ENCODE peak calls at places on chromosomes 4 and X, in nine cellular contexts. J is HFF-Myc, G is adrenal gland, Q is fibroblast of the aortic adventitia, W is psoas muscle, Y is fibroblast of mammary gland, K is choroid plexus epithelial cell, N is PC-9, Z is ascending aorta. A is an unnamed sample.
A peak's percentile ranks its signal among the peaks of the same experiment; 100 is the strongest.

GRCh38 chrX:23403849-23404248 is 69.2 kb downstream of the PTCHD1 start:
- DNase-seq in J (no peak), G (no peak), Q (no peak), W (no peak), Y (no peak), K (peak; percentile 5), N (no peak), Z (no peak), A (no peak)

GRCh38 chr4:147370881-147371280 is 110.0 kb upstream of the EDNRA start:
- DNase-seq in J (no peak), G (no peak), Q (no peak), W (no peak), Y (no peak), K (no peak), N (no peak), Z (no peak), A (no peak)

GRCh38 chrX:108412783-108413182 is 25.4 kb downstream of the COL4A6 start:
- DNase-seq in J (no peak), G (no peak), Q (no peak), W (no peak), Y (no peak), K (no peak), N (no peak), Z (no peak), A (no peak)

GRCh38 chrX:110512341-110512740 is 153.7 kb downstream of the RTL9 start:
- DNase-seq in J (no peak), G (no peak), Q (no peak), W (no peak), Y (no peak), K (no peak), N (no peak), Z (no peak), A (no peak)

GRCh38 chrX:134718329-134719317 is 60.4 kb upstream of the PLAC1 start:
- DNase-seq in J (peak; percentile 98), G (no peak), Q (peak; percentile 94), W (peak; percentile 48), Y (peak; percentile 96), K (peak; percentile 82), N (peak; percentile 100), Z (no peak), A (peak; percentile 93)

GRCh38 chr4:137740192-137740591 is 207.9 kb upstream of the PCDH18 start:
- DNase-seq in J (no peak), G (no peak), Q (no peak), W (no peak), Y (no peak), K (peak; percentile 55), N (no peak), Z (no peak), A (peak; percentile 14)

GRCh38 chr4:144688035-144688569 is 42.1 kb downstream of the HHIP start:
- DNase-seq in J (no peak), G (no peak), Q (no peak), W (no peak), Y (no peak), K (no peak), N (no peak), Z (no peak), A (no peak)

GRCh38 chr4:4968161-4968757 is 51.0 kb downstream of the CYTL1 start:
- DNase-seq in J (no peak), G (no peak), Q (peak; percentile 51), W (no peak), Y (peak; percentile 72), K (no peak), N (no peak), Z (no peak), A (peak; percentile 5)

GRCh38 chr4:100280807-100281206 is 90.5 kb upstream of the DDIT4L start:
- DNase-seq in J (no peak), G (no peak), Q (no peak), W (no peak), Y (no peak), K (no peak), N (no peak), Z (no peak), A (no peak)

GRCh38 chrX:119427024-119427794 is 28.1 kb downstream of the SLC25A43 start:
- DNase-seq in J (no peak), G (peak; percentile 46), Q (no peak), W (no peak), Y (peak; percentile 53), K (peak; percentile 37), N (no peak), Z (no peak), A (peak; percentile 39)

GRCh38 chrX:150160656-150161055 is 202.5 kb upstream of the MAMLD1 start:
- DNase-seq in J (no peak), G (no peak), Q (no peak), W (no peak), Y (no peak), K (no peak), N (peak; percentile 17), Z (no peak), A (no peak)

GRCh38 chrX:65745992-65746391 is 78.5 kb downstream of the MSN start:
- DNase-seq in J (no peak), G (no peak), Q (peak; percentile 7), W (no peak), Y (no peak), K (peak; percentile 22), N (no peak), Z (no peak), A (peak; percentile 6)

GRCh38 chr4:178745203-178745602 is 1303.0 kb upstream of the AGA start:
- DNase-seq in J (no peak), G (no peak), Q (no peak), W (no peak), Y (no peak), K (no peak), N (no peak), Z (no peak), A (no peak)

GRCh38 chr4:107742791-107743190 is 22.8 kb upstream of the PAPSS1 start:
- DNase-seq in J (no peak), G (no peak), Q (no peak), W (no peak), Y (no peak), K (no peak), N (no peak), Z (no peak), A (no peak)

GRCh38 chr4:111838406-111838930 is 306.8 kb upstream of the FAM241A start:
- DNase-seq in J (no peak), G (no peak), Q (no peak), W (no peak), Y (no peak), K (no peak), N (no peak), Z (no peak), A (no peak)

GRCh38 chr4:78517050-78517652 is 34.4 kb upstream of the ANXA3 start:
- DNase-seq in J (peak; percentile 25), G (no peak), Q (peak; percentile 66), W (no peak), Y (peak; percentile 60), K (peak; percentile 67), N (no peak), Z (no peak), A (peak; percentile 63)

GRCh38 chrX:82556588-82556987 is 951.5 kb upstream of the POU3F4 start:
- DNase-seq in J (no peak), G (no peak), Q (no peak), W (no peak), Y (no peak), K (no peak), N (no peak), Z (no peak), A (no peak)
- H3K4me3 ChIP-seq in J (no peak overlapping the region), G (no peak overlapping the region), Q (no peak overlapping the region), W (no peak overlapping the region), Y (no peak overlapping the region), K (no peak overlapping the region), N (no peak overlapping the region), Z (no peak overlapping the region), A (no peak overlapping the region)

GRCh38 chrX:74550295-74550802 is 64.1 kb downstream of the RLIM start:
- DNase-seq in J (peak; percentile 24), G (peak; percentile 92), Q (peak; percentile 72), W (peak; percentile 92), Y (peak; percentile 72), K (peak; percentile 82), N (peak; percentile 38), Z (peak; percentile 88), A (peak; percentile 81)
- H3K4me3 ChIP-seq in J (no peak overlapping the region), G (peak overlapping the region; percentile 23), Q (peak overlapping the region; percentile 7), W (no peak overlapping the region), Y (no peak overlapping the region), K (peak overlapping the region; percentile 23), N (no peak overlapping the region), Z (no peak overlapping the region), A (no peak overlapping the region)

DNA sequence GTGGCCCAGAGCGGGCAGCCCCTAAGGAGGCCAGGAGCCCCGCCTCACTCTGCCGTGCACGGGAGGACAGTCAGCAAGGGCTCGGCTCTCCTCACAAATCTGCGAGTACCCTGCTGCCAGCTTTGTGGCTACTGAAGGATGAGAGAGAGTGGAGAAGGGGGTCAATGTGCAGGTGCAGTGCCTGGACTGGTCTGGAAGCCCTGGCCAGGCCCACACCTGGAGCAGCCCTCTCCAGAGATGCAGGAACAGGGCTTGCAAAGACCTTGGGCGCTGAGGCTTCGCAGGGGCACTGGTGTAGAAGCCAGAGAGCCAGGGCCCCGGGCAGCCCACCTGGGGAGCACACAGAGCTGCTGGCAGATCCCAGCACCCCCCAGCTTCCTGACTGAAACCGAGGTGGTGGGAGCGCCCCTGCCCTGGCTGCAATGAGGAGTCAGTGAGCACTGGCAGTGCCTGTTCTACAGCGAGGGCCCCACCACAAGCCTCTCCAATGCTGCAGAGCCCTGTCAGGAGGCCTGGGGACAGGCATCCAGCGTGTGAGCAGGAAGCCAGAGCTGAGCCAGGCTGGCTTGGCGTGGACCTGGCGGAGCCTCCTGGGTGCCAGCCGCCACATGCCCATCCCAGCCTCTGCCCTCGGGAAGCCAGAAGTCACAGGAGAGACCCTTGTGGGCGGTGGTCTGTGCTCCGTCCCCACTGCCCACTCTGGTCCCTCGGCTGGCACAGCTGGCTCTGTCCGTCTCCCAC is 3.9 kb downstream of the SPON2 start:
- DNase-seq in J (no peak), G (no peak), Q (no peak), W (peak; percentile 50), Y (no peak), K (no peak), N (no peak), Z (no peak), A (no peak)
- H3K4me3 ChIP-seq in J (no peak overlapping the region), G (peak overlapping the region; percentile 59), Q (no peak overlapping the region), W (no peak overlapping the region), Y (no peak overlapping the region), K (peak overlapping the region; percentile 14), N (no peak overlapping the region), Z (no peak overlapping the region), A (no peak overlapping the region)

DNA sequence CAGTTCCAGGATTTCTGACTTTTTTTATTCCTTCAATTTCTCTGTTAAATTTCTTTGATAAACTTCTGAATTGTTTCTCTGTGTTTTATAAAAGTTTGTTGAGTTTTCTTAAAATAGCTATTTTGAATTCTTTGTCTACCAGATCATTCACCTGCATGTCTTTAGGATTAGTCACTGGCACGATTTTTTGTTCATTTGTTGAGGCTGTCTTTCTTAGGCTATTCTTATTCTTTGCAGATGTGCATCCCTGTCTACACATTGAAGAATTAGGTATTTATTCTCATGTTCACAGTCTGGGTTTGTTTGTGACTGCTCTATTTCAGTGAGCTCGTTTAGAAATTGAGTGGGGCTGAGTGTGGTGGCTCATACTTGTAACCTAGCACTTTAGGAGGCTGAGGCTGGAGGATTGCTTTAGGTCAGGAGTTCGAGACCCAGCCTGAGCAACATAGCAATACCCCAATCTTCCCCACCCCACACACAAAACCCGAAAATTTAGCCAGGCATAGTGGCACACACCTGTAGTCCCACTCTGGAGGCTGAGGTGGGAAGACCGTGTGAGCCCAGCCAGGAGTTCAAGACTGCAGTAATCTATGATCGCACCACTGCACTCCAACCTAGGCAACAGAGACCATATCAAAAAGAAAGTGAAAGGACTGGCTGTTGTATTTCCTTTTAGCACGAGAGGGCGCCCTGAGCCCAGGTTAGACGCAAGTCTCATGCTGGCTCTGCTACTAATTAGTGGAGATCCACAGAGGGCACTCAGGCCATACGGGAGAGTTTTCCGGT is 42.0 kb downstream of the F8 start:
- DNase-seq in J (peak; percentile 21), G (peak; percentile 92), Q (peak; percentile 72), W (peak; percentile 68), Y (peak; percentile 66), K (peak; percentile 66), N (peak; percentile 42), Z (peak; percentile 81), A (peak; percentile 73)
- H3K4me3 ChIP-seq in J (peak overlapping the region; percentile 28), G (peak overlapping the region; percentile 49), Q (peak overlapping the region; percentile 67), W (peak overlapping the region; percentile 53), Y (peak overlapping the region; percentile 47), K (peak overlapping the region; percentile 58), N (peak overlapping the region; percentile 52), Z (peak overlapping the region; percentile 49), A (peak overlapping the region; percentile 51)